ENCODE peak calls at places on chromosome 19, in six cellular contexts. T, V, P, D, N and E are unnamed samples.

GRCh38 chr19:38288127-38288855 is 15.8 kb upstream of the C19orf33 start:
- DNase-seq in T (no peak), V (no peak), P (no peak), D (no peak), N (no peak), E (no peak)

GRCh38 chr19:4099054-4099764 is 24.7 kb downstream of the MAP2K2 start:
- DNase-seq in T (peak; percentile 87), V (no peak), P (no peak), D (no peak), N (no peak), E (no peak)

GRCh38 chr19:37899453-37899852 is 6.9 kb downstream of the WDR87 start:
- DNase-seq in T (no peak), V (no peak), P (no peak), D (no peak), N (no peak), E (no peak)

GRCh38 chr19:419721-420515 is 11.0 kb upstream of the C2CD4C start:
- DNase-seq in T (no peak), V (no peak), P (no peak), D (no peak), N (no peak), E (no peak)

GRCh38 chr19:18282021-18282787 is 782 bp upstream of the JUND start:
- DNase-seq in T (peak; percentile 77), V (no peak), P (peak; percentile 37), D (peak; percentile 50), N (no peak), E (no peak)

GRCh38 chr19:6234527-6234926 is 45.2 kb downstream of the MLLT1 start:
- DNase-seq in T (no peak), V (no peak), P (no peak), D (no peak), N (no peak), E (no peak)

GRCh38 chr19:36488118-36488815 is 1.1 kb downstream of the ZNF566 start:
- DNase-seq in T (no peak), V (no peak), P (no peak), D (no peak), N (no peak), E (no peak)

GRCh38 chr19:17867087-17867486 is 4.7 kb upstream of the SLC5A5 start:
- DNase-seq in T (no peak), V (no peak), P (no peak), D (no peak), N (no peak), E (no peak)

GRCh38 chr19:33552928-33553279 is 31.3 kb upstream of the PEPD start:
- DNase-seq in T (peak; percentile 17), V (no peak), P (no peak), D (no peak), N (no peak), E (no peak)

GRCh38 chr19:16369306-16369663 is 44.7 kb downstream of the KLF2 start:
- DNase-seq in T (no peak), V (no peak), P (no peak), D (no peak), N (no peak), E (no peak)

GRCh38 chr19:18475004-18475453 is 37.1 kb upstream of the ISYNA1 start:
- DNase-seq in T (no peak), V (peak; percentile 58), P (no peak), D (no peak), N (no peak), E (peak; percentile 44)

GRCh38 chr19:54696117-54696548 is 28.1 kb upstream of the KIR3DL3 start:
- DNase-seq in T (no peak), V (no peak), P (no peak), D (no peak), N (no peak), E (no peak)

GRCh38 chr19:42121666-42122069 is 10.6 kb downstream of the POU2F2 start:
- DNase-seq in T (no peak), V (peak; percentile 87), P (no peak), D (peak; percentile 39), N (no peak), E (peak; percentile 67)

GRCh38 chr19:39325778-39326680 is 5.4 kb upstream of the LRFN1 start:
- DNase-seq in T (no peak), V (no peak), P (no peak), D (no peak), N (no peak), E (no peak)

GRCh38 chr19:45981350-45981749 is 7.7 kb upstream of the NOVA2 start:
- DNase-seq in T (no peak), V (no peak), P (no peak), D (no peak), N (no peak), E (no peak)

GRCh38 chr19:42652021-42652420 is 57.3 kb upstream of the CEACAM8 start:
- DNase-seq in T (no peak), V (no peak), P (no peak), D (no peak), N (no peak), E (no peak)

GRCh38 chr19:18020212-18021067 is 12.5 kb downstream of the ARRDC2 start:
- DNase-seq in T (peak; percentile 93), V (no peak), P (peak; percentile 63), D (peak; percentile 95), N (peak; percentile 95), E (no peak)

GRCh38 chr19:3969435-3970312 is 1.2 kb downstream of the DAPK3 start:
- DNase-seq in T (no peak), V (no peak), P (no peak), D (no peak), N (peak; percentile 75), E (no peak)

GRCh38 chr19:3983936-3984583 is 1.2 kb downstream of the EEF2 start:
- DNase-seq in T (peak; percentile 74), V (peak; percentile 28), P (peak; percentile 38), D (no peak), N (no peak), E (no peak)

GRCh38 chr19:4795400-4795799 is 3.9 kb downstream of the FEM1A start:
- DNase-seq in T (no peak), V (no peak), P (no peak), D (no peak), N (no peak), E (no peak)

GRCh38 chr19:15374105-15374651 is 5.4 kb downstream of the AKAP8 start:
- DNase-seq in T (no peak), V (no peak), P (no peak), D (no peak), N (no peak), E (no peak)

GRCh38 chr19:4879041-4879440 is 11.6 kb upstream of the PLIN3 start:
- DNase-seq in T (no peak), V (no peak), P (no peak), D (no peak), N (peak; percentile 66), E (no peak)

GRCh38 chr19:6274756-6275155 is 5.0 kb downstream of the MLLT1 start:
- DNase-seq in T (no peak), V (no peak), P (no peak), D (peak; percentile 48), N (peak; percentile 38), E (no peak)

GRCh38 chr19:33638167-33639033 is 16.6 kb downstream of the CHST8 start:
- DNase-seq in T (peak; percentile 11), V (no peak), P (no peak), D (no peak), N (no peak), E (no peak)

GRCh38 chr19:57947088-57947418 is 453 bp downstream of the ZNF256 start:
- DNase-seq in T (no peak), V (no peak), P (no peak), D (no peak), N (no peak), E (no peak)

GRCh38 chr19:45071545-45071938 is 4.7 kb downstream of the ZNF296 start:
- DNase-seq in T (no peak), V (no peak), P (no peak), D (no peak), N (no peak), E (no peak)

GRCh38 chr19:4455742-4456565 is 1.6 kb downstream of the UBXN6 start:
- DNase-seq in T (peak; percentile 79), V (no peak), P (peak; percentile 72), D (peak; percentile 61), N (peak; percentile 83), E (no peak)

GRCh38 chr19:15991602-15992001 is 42.8 kb downstream of the OR10H4 start:
- DNase-seq in T (no peak), V (no peak), P (no peak), D (no peak), N (no peak), E (no peak)

GRCh38 chr19:55086730-55087541 is 11.3 kb downstream of the EPS8L1 start:
- DNase-seq in T (peak; percentile 95), V (peak; percentile 42), P (peak; percentile 92), D (peak; percentile 96), N (peak; percentile 73), E (peak; percentile 28)

GRCh38 chr19:38213911-38214625 is 10.0 kb downstream of the DPF1 start:
- DNase-seq in T (no peak), V (peak; percentile 61), P (no peak), D (no peak), N (no peak), E (no peak)

GRCh38 chr19:23304238-23304637 is 54.0 kb upstream of the ZNF724 start:
- DNase-seq in T (no peak), V (no peak), P (no peak), D (no peak), N (no peak), E (no peak)

GRCh38 chr19:13035820-13036365 is 40.6 kb downstream of the NFIX start:
- DNase-seq in T (peak; percentile 62), V (no peak), P (no peak), D (no peak), N (no peak), E (no peak)
- H3K27ac ChIP-seq in T (peak overlapping the region; percentile 78), V (no peak overlapping the region), P (peak overlapping the region; percentile 97), D (peak overlapping the region; percentile 76), N (peak overlapping the region; percentile 100), E (no peak overlapping the region)

GRCh38 chr19:14112051-14112808 is 5.3 kb downstream of the PRKACA start:
- DNase-seq in T (no peak), V (no peak), P (no peak), D (peak; percentile 53), N (no peak), E (no peak)
- H3K4me1 ChIP-seq in T (peaks cover 41% of the 10 kb centered on the region), V (peaks cover 44% of the 10 kb centered on the region), P (peaks cover 8% of the 10 kb centered on the region), D (peaks cover 84% of the 10 kb centered on the region), N (peaks cover 83% of the 10 kb centered on the region), E (peaks cover 26% of the 10 kb centered on the region)

GRCh38 chr19:8307965-8308866 is at the start of gene CD320:
- DNase-seq in T (peak; percentile 95), V (peak; percentile 93), P (peak; percentile 89), D (peak; percentile 93), N (peak; percentile 74), E (peak; percentile 75)

GRCh38 chr19:8305798-8306197 is 2.4 kb downstream of the CD320 start:
- DNase-seq in T (peak; percentile 40), V (no peak), P (no peak), D (no peak), N (no peak), E (no peak)

GRCh38 chr19:8307400-8307964 is 676 bp downstream of the CD320 start:
- DNase-seq in T (no peak), V (no peak), P (no peak), D (no peak), N (no peak), E (no peak)

GRCh38 chr19:8304841-8305621 is 3.1 kb downstream of the CD320 start:
- DNase-seq in T (peak; percentile 66), V (no peak), P (peak; percentile 3), D (peak; percentile 26), N (no peak), E (no peak)

GRCh38 chr19:8306235-8307054 is 1.7 kb downstream of the CD320 start:
- DNase-seq in T (peak; percentile 61), V (no peak), P (peak; percentile 3), D (no peak), N (no peak), E (no peak)
- H3K27ac ChIP-seq in T (peak overlapping the region; percentile 48), V (peak overlapping the region; percentile 82), P (no peak overlapping the region), D (peak overlapping the region; percentile 27), N (peak overlapping the region; percentile 93), E (peak overlapping the region; percentile 18)

GRCh38 chr19:13052447-13053232 is 50.0 kb downstream of the LYL1 start:
- DNase-seq in T (no peak), V (no peak), P (no peak), D (no peak), N (no peak), E (no peak)
- H3K4me1 ChIP-seq in T (peaks cover 82% of the 10 kb centered on the region), V (no peaks in the 10 kb centered on the region), P (peaks cover 80% of the 10 kb centered on the region), D (peaks cover 92% of the 10 kb centered on the region), N (peaks cover 100% of the 10 kb centered on the region), E (no peaks in the 10 kb centered on the region)